ENCODE peak calls at places on chromosomes 12 and 14, in seven cellular contexts. W is stomach, D is IMR-90, T is right lobe of liver, P is A549, O is K562, L is heart left ventricle. E is an unnamed sample.

GRCh38 chr12:75981773-75982564 is 49.6 kb downstream of the PHLDA1 start:
- DNase-seq in W (no peak), D (peak; percentile 75), T (no peak), P (peak; percentile 85), O (peak; percentile 25), L (peak; percentile 28), E (no peak)

GRCh38 chr12:10331642-10332239 is 24.1 kb downstream of the KLRD1 start:
- DNase-seq in W (no peak), D (peak; percentile 62), T (no peak), P (peak; percentile 68), O (peak; percentile 17), L (no peak), E (no peak)

GRCh38 chr12:62934799-62935674 is at the start of gene PPM1H:
- DNase-seq in W (peak; percentile 90), D (peak; percentile 11), T (peak; percentile 96), P (peak; percentile 86), O (peak; percentile 90), L (peak; percentile 85), E (peak; percentile 50)

GRCh38 chr14:79841433-79841832 is 369.9 kb downstream of the DIO2 start:
- DNase-seq in W (no peak), D (peak; percentile 38), T (peak; percentile 49), P (no peak), O (no peak), L (no peak), E (no peak)

GRCh38 chr14:38078393-38078792 is 129.3 kb upstream of the SSTR1 start:
- DNase-seq in W (peak; percentile 30), D (no peak), T (no peak), P (no peak), O (no peak), L (no peak), E (no peak)

GRCh38 chr14:78143489-78144145 is 26.6 kb upstream of the NRXN3 start:
- DNase-seq in W (no peak), D (peak; percentile 26), T (no peak), P (peak; percentile 73), O (peak; percentile 17), L (no peak), E (no peak)

GRCh38 chr12:112988224-112988623 is 9.9 kb downstream of the OAS2 start:
- DNase-seq in W (no peak), D (no peak), T (no peak), P (no peak), O (no peak), L (no peak), E (no peak)

GRCh38 chr12:119835068-119835467 is 42.1 kb downstream of the CIT start:
- DNase-seq in W (no peak), D (peak; percentile 17), T (no peak), P (peak; percentile 14), O (no peak), L (no peak), E (no peak)

GRCh38 chr14:101827286-101827685 is 65.8 kb downstream of the PPP2R5C start:
- DNase-seq in W (no peak), D (no peak), T (no peak), P (no peak), O (no peak), L (no peak), E (no peak)

GRCh38 chr14:105944632-105945610 is 418.5 kb downstream of the TMEM121 start:
- DNase-seq in W (peak; percentile 85), D (no peak), T (peak; percentile 82), P (peak; percentile 70), O (peak; percentile 61), L (peak; percentile 61), E (no peak)

GRCh38 chr14:104294983-104295680 is 156.7 kb downstream of the KIF26A start:
- DNase-seq in W (no peak), D (no peak), T (peak; percentile 40), P (no peak), O (no peak), L (peak; percentile 12), E (no peak)

GRCh38 chr14:34465069-34465859 is 3.2 kb upstream of the SPTSSA start:
- DNase-seq in W (no peak), D (peak; percentile 33), T (no peak), P (peak; percentile 35), O (peak; percentile 46), L (no peak), E (no peak)

GRCh38 chr12:7693793-7694192 is 1.8 kb downstream of the GDF3 start:
- DNase-seq in W (no peak), D (no peak), T (no peak), P (no peak), O (no peak), L (no peak), E (no peak)

GRCh38 chr14:100879194-100879593 is 24.3 kb downstream of the RTL1 start:
- DNase-seq in W (no peak), D (no peak), T (no peak), P (no peak), O (no peak), L (peak; percentile 10), E (no peak)

GRCh38 chr12:119456824-119457223 is 122.3 kb downstream of the CCDC60 start:
- DNase-seq in W (no peak), D (no peak), T (no peak), P (no peak), O (no peak), L (no peak), E (no peak)

GRCh38 chr12:590206-590750 is 73.0 kb downstream of the NINJ2 start:
- DNase-seq in W (no peak), D (no peak), T (no peak), P (no peak), O (no peak), L (peak; percentile 52), E (no peak)

GRCh38 chr14:103113303-103113702 is 10.0 kb upstream of the TNFAIP2 start:
- DNase-seq in W (no peak), D (no peak), T (no peak), P (no peak), O (no peak), L (no peak), E (no peak)

GRCh38 chr14:43145361-43145760 is 1361.7 kb downstream of the FSCB start:
- DNase-seq in W (no peak), D (peak; percentile 34), T (no peak), P (no peak), O (no peak), L (no peak), E (no peak)

GRCh38 chr12:15796493-15797141 is 7.4 kb upstream of the EPS8 start:
- DNase-seq in W (no peak), D (peak; percentile 72), T (no peak), P (peak; percentile 35), O (no peak), L (no peak), E (no peak)

GRCh38 chr12:53755451-53756290 is 3.9 kb upstream of the CISTR start:
- DNase-seq in W (no peak), D (no peak), T (no peak), P (peak; percentile 31), O (peak; percentile 36), L (no peak), E (no peak)

GRCh38 chr12:118371354-118372282 is 1.1 kb downstream of the TAOK3 start:
- DNase-seq in W (no peak), D (no peak), T (peak; percentile 53), P (peak; percentile 36), O (no peak), L (peak; percentile 38), E (no peak)

GRCh38 chr12:108666326-108666995 is 32.8 kb upstream of the SELPLG start:
- DNase-seq in W (no peak), D (peak; percentile 51), T (peak; percentile 89), P (no peak), O (no peak), L (peak; percentile 84), E (peak; percentile 73)

GRCh38 chr14:59811850-59812249 is 58.7 kb downstream of the RTN1 start:
- DNase-seq in W (no peak), D (no peak), T (no peak), P (no peak), O (no peak), L (no peak), E (no peak)

GRCh38 chr14:99634443-99634842 is 10.5 kb upstream of the HHIPL1 start:
- DNase-seq in W (no peak), D (no peak), T (no peak), P (no peak), O (no peak), L (no peak), E (no peak)

GRCh38 chr14:69904246-69904645 is 25.0 kb downstream of the SMOC1 start:
- DNase-seq in W (no peak), D (no peak), T (no peak), P (no peak), O (no peak), L (no peak), E (no peak)

GRCh38 chr14:85991156-85991555 is 461.2 kb downstream of the FLRT2 start:
- DNase-seq in W (no peak), D (peak; percentile 82), T (no peak), P (peak; percentile 1), O (no peak), L (no peak), E (no peak)

GRCh38 chr14:91249841-91250616 is 5.5 kb upstream of the GPR68 start:
- DNase-seq in W (no peak), D (no peak), T (no peak), P (peak; percentile 36), O (peak; percentile 62), L (no peak), E (no peak)
- TF ChIP-seq CTCF in W (no peak), D (no peak), T (no peak), P (no peak), O (no peak), L (no peak), E (no peak)

GRCh38 chr14:68510951-68511726 is 281.7 kb downstream of the ZFP36L1 start:
- DNase-seq in W (no peak), D (no peak), T (no peak), P (no peak), O (no peak), L (no peak), E (no peak)
- H3K4me1 ChIP-seq in W (peaks cover 57% of the 10 kb centered on the region), D (peaks cover 25% of the 10 kb centered on the region), T (no peaks in the 10 kb centered on the region), P (peaks cover 18% of the 10 kb centered on the region), O (no peaks in the 10 kb centered on the region), L (no peaks in the 10 kb centered on the region), E (peaks cover 8% of the 10 kb centered on the region)

GRCh38 chr12:1595026-1595561 is 713 bp upstream of the FBXL14 start:
- DNase-seq in W (no peak), D (no peak), T (no peak), P (no peak), O (no peak), L (no peak), E (no peak)

GRCh38 chr12:1595690-1596347 is 1.4 kb upstream of the FBXL14 start:
- DNase-seq in W (no peak), D (peak; percentile 67), T (no peak), P (no peak), O (no peak), L (no peak), E (no peak)

GRCh38 chr12:1594045-1594294 is 411 bp downstream of the FBXL14 start:
- DNase-seq in W (peak; percentile 73), D (no peak), T (peak; percentile 80), P (peak; percentile 67), O (no peak), L (peak; percentile 79), E (peak; percentile 40)

GRCh38 chr12:1593232-1594044 is 943 bp downstream of the FBXL14 start:
- DNase-seq in W (peak; percentile 68), D (no peak), T (peak; percentile 75), P (peak; percentile 55), O (no peak), L (peak; percentile 45), E (no peak)

GRCh38 chr12:1594295-1595025 is at the start of gene FBXL14:
- DNase-seq in W (peak; percentile 90), D (peak; percentile 79), T (peak; percentile 93), P (peak; percentile 87), O (peak; percentile 77), L (peak; percentile 95), E (peak; percentile 81)
- TF ChIP-seq POLR2A in W (no peak), D (no peak), T (peak; percentile 68), P (peak; percentile 65), O (no peak), L (peak; percentile 40), E (peak; percentile 55)

GRCh38 chr12:121581681-121582439 is 1.0 kb upstream of the KDM2B start:
- DNase-seq in W (peak; percentile 36), D (peak; percentile 50), T (no peak), P (no peak), O (peak; percentile 65), L (peak; percentile 56), E (peak; percentile 47)
- TF ChIP-seq CTCF in W (no peak), D (peak; percentile 11), T (no peak), P (no peak), O (no peak), L (no peak), E (no peak)